ENCODE peak calls at places on chromosomes 11 and 22, in five cellular contexts. G is body of pancreas, X is breast epithelium, T is spleen, D is tibial artery. U is an unnamed sample.
A peak's percentile ranks its signal among the peaks of the same experiment; 100 is the strongest.

GRCh38 chr11:86678823-86679222 is 6.4 kb upstream of the ME3 start:
- DNase-seq in T (no peak), G (no peak), X (no peak), D (no peak), U (no peak)

GRCh38 chr11:109138200-109138599 is 283.8 kb upstream of the C11orf87 start:
- DNase-seq in D (no peak), X (no peak), G (no peak), T (no peak), U (no peak)

GRCh38 chr22:33575041-33575440 is 345.2 kb downstream of the LARGE1 start:
- DNase-seq in T (no peak), D (no peak), G (no peak), X (no peak), U (no peak)

GRCh38 chr11:66476173-66476840 is 3.9 kb upstream of the DPP3 start:
- DNase-seq in G (no peak), D (no peak), X (no peak), T (no peak), U (no peak)

GRCh38 chr11:21007297-21007696 is 337.9 kb downstream of the NELL1 start:
- DNase-seq in D (no peak), X (no peak), G (no peak), T (no peak), U (no peak)

GRCh38 chr11:18312663-18313420 is 9.1 kb downstream of the HPS5 start:
- DNase-seq in G (no peak), D (no peak), T (no peak), X (peak; percentile 54), U (no peak)

GRCh38 chr11:130514316-130514715 is 65.9 kb downstream of the ADAMTS15 start:
- DNase-seq in D (no peak), X (no peak), T (no peak), G (no peak), U (no peak)

GRCh38 chr11:65822760-65823528 is 10.8 kb upstream of the SNX32 start:
- DNase-seq in T (no peak), G (peak; percentile 64), D (peak; percentile 5), X (no peak), U (peak; percentile 70)

GRCh38 chr11:88175004-88175706 is at the start of gene RAB38:
- DNase-seq in T (peak; percentile 77), G (peak; percentile 58), D (peak; percentile 65), X (peak; percentile 51), U (peak; percentile 68)

GRCh38 chr11:93921695-93922468 is 71.5 kb upstream of the VSTM5 start:
- DNase-seq in X (no peak), T (no peak), D (no peak), G (peak; percentile 58), U (no peak)

GRCh38 chr11:93772123-93772522 is 12.0 kb upstream of the MED17 start:
- DNase-seq in X (no peak), D (no peak), G (no peak), T (no peak), U (no peak)

DNA sequence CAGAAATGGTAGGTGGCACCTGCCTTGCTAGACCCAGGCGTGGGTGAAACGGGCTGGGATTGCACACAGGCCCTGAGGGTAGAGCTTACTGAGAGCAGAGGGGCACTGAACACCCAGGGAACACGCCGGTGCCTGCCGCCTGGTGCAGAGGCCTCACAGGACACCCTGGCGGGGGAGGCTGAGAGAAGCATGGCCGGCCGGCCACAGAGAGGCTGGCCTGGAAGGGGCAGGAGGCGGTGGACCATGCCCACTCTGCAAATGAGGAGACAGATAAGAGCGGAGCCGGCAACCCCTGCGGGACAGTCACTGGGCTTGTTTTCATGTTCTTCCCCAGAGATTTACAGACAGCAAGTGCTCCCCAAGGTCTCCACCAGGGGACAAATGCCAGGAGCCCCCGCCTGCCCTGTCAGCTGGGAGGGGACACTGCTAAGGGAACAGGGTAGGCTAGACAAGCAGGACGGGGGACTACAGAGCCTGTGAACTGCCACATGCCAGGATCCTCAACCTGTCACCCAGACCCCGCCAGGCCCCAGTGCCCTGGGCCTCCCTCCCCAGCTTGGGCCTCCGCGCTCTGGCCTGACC is 38.5 kb upstream of the TCF20 start:
- DNase-seq in D (no peak), G (no peak), X (no peak), T (no peak), U (no peak)
- TF ChIP-seq CTCF in D (no peak), G (no peak), X (no peak), T (no peak), U (no peak)

GRCh38 chr22:40233886-40234285 is 56.2 kb downstream of the TNRC6B start:
- DNase-seq in T (no peak), D (no peak), G (no peak), X (no peak), U (no peak)
- H3K4me1 ChIP-seq in T (peaks cover 7% of the 10 kb centered on the region), D (peaks cover 2% of the 10 kb centered on the region), G (peaks cover 12% of the 10 kb centered on the region), X (no peaks in the 10 kb centered on the region), U (peaks cover 3% of the 10 kb centered on the region)

GRCh38 chr11:134583397-134583990 is 171.5 kb upstream of the B3GAT1 start:
- DNase-seq in G (no peak), T (no peak), X (no peak), D (no peak), U (no peak)

GRCh38 chr11:134586726-134587125 is 174.7 kb upstream of the B3GAT1 start:
- DNase-seq in X (no peak), D (no peak), G (no peak), T (no peak), U (no peak)

GRCh38 chr11:134585666-134586285 is 173.7 kb upstream of the B3GAT1 start:
- DNase-seq in D (no peak), G (no peak), X (no peak), T (peak; percentile 67), U (no peak)

GRCh38 chr11:134584001-134584561 is 172.0 kb upstream of the B3GAT1 start:
- DNase-seq in X (no peak), D (no peak), T (no peak), G (no peak), U (no peak)

GRCh38 chr11:134584706-134585445 is 172.8 kb upstream of the B3GAT1 start:
- DNase-seq in D (no peak), G (peak; percentile 11), T (peak; percentile 78), X (peak; percentile 31), U (no peak)
- TF ChIP-seq CTCF in D (no peak), G (no peak), T (no peak), X (no peak), U (no peak)

DNA sequence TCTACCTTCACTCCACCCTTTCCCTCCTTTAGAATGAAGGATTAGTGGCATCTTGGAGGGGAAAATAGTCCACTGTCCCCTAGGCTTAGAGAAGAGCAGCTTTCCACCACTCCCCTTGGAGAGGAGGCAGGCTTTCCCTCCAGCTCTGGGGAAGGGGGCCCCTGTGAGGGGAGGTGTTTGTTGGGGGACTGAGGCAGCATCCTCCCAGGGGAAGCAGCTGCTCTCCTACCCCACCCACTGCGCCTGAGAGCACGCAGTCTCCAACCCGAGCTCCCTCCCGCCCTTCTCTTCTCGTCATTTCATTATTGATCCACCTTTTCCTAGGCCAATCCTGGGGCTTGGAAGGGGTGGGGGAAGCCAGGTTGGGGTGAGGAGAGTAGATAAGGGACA is 1.4 kb downstream of the KMT2A start:
- DNase-seq in T (peak; percentile 83), D (peak; percentile 74), G (peak; percentile 70), X (peak; percentile 34), U (peak; percentile 39)
- H3K4me1 ChIP-seq in T (peaks cover 40% of the 10 kb centered on the region), D (peaks cover 44% of the 10 kb centered on the region), G (peaks cover 57% of the 10 kb centered on the region), X (no peaks in the 10 kb centered on the region), U (peaks cover 19% of the 10 kb centered on the region)

U was measured in mucosa of descending colon.